ENCODE peak calls at places on chromosomes 11 and 22, in nine cellular contexts. O is A549, G is K562, N is endothelial cell of umbilical vein, B is GM12878, Y is H1, T is HCT116, K is HepG2, Q is SK-N-SH. E is an unnamed sample.

GRCh38 chr11:11722246-11722645 is 100.4 kb upstream of the GALNT18 start:
- DNase-seq in O (no peak), G (no peak), N (no peak), B (no peak), Y (no peak), T (no peak), K (no peak), Q (no peak), E (no peak)

GRCh38 chr22:38135133-38135706 is 24.7 kb upstream of the BAIAP2L2 start:
- DNase-seq in O (peak; percentile 48), G (no peak), N (peak; percentile 54), B (no peak), Y (no peak), T (peak; percentile 53), K (no peak), Q (no peak), E (peak; percentile 22)

GRCh38 chr11:124863826-124864165 is 1.4 kb upstream of the ROBO3 start:
- DNase-seq in O (no peak), G (peak; percentile 35), N (no peak), B (no peak), Y (no peak), T (no peak), K (no peak), Q (no peak), E (no peak)

GRCh38 chr11:67371549-67372231 is 1.7 kb downstream of the CLCF1 start:
- DNase-seq in O (peak; percentile 72), G (peak; percentile 58), N (no peak), B (no peak), Y (no peak), T (no peak), K (peak; percentile 34), Q (peak; percentile 85), E (peak; percentile 82)

GRCh38 chr22:44701824-44702478 is at the start of gene PRR5:
- DNase-seq in O (peak; percentile 33), G (peak; percentile 87), N (peak; percentile 63), B (no peak), Y (no peak), T (peak; percentile 51), K (peak; percentile 68), Q (peak; percentile 97), E (peak; percentile 78)

GRCh38 chr22:33126881-33127280 is 68.7 kb upstream of the SYN3 start:
- DNase-seq in O (no peak), G (no peak), N (no peak), B (no peak), Y (peak; percentile 13), T (no peak), K (peak; percentile 39), Q (peak; percentile 52), E (no peak)

GRCh38 chr11:27242591-27242990 is 120.4 kb downstream of the CCDC34 start:
- DNase-seq in O (no peak), G (no peak), N (no peak), B (no peak), Y (no peak), T (no peak), K (no peak), Q (no peak), E (no peak)

GRCh38 chr11:75768909-75769771 is 562 bp downstream of the DGAT2 start:
- DNase-seq in O (peak; percentile 19), G (no peak), N (no peak), B (no peak), Y (no peak), T (no peak), K (no peak), Q (peak; percentile 25), E (no peak)

GRCh38 chr22:44755000-44755399 is 2.6 kb downstream of the ARHGAP8 start:
- DNase-seq in O (no peak), G (no peak), N (no peak), B (no peak), Y (no peak), T (no peak), K (no peak), Q (no peak), E (no peak)

GRCh38 chr11:134753805-134754130 is 341.7 kb upstream of the B3GAT1 start:
- DNase-seq in O (no peak), G (no peak), N (no peak), B (no peak), Y (no peak), T (no peak), K (no peak), Q (no peak), E (no peak)

GRCh38 chr22:50192825-50193204 is 7.1 kb downstream of the TRABD start:
- DNase-seq in O (no peak), G (no peak), N (no peak), B (no peak), Y (no peak), T (no peak), K (no peak), Q (no peak), E (no peak)

GRCh38 chr11:21625982-21626381 is 566.9 kb upstream of the ANO5 start:
- DNase-seq in O (no peak), G (no peak), N (no peak), B (no peak), Y (no peak), T (no peak), K (no peak), Q (no peak), E (peak; percentile 90)

GRCh38 chr11:108561535-108561991 is 32.0 kb downstream of the EXPH5 start:
- DNase-seq in O (no peak), G (no peak), N (no peak), B (no peak), Y (no peak), T (no peak), K (no peak), Q (no peak), E (no peak)

GRCh38 chr11:108559904-108560303 is 33.7 kb downstream of the EXPH5 start:
- DNase-seq in O (no peak), G (no peak), N (no peak), B (no peak), Y (no peak), T (no peak), K (no peak), Q (no peak), E (no peak)

GRCh38 chr11:108559340-108559739 is 34.2 kb downstream of the EXPH5 start:
- DNase-seq in O (no peak), G (no peak), N (no peak), B (no peak), Y (no peak), T (no peak), K (no peak), Q (no peak), E (no peak)

GRCh38 chr11:108565653-108566052 is 27.9 kb downstream of the EXPH5 start:
- DNase-seq in O (no peak), G (no peak), N (no peak), B (no peak), Y (no peak), T (no peak), K (no peak), Q (no peak), E (no peak)

GRCh38 chr11:108562746-108563581 is 30.6 kb downstream of the EXPH5 start:
- DNase-seq in O (no peak), G (no peak), N (no peak), B (no peak), Y (no peak), T (no peak), K (no peak), Q (no peak), E (peak; percentile 11)
- H3K4me3 ChIP-seq in O (no peak overlapping the region), G (no peak overlapping the region), N (no peak overlapping the region), B (no peak overlapping the region), Y (no peak overlapping the region), T (no peak overlapping the region), K (no peak overlapping the region), Q (no peak overlapping the region), E (no peak overlapping the region)

GRCh38 chr11:126393143-126393542 is 37.7 kb downstream of the ST3GAL4 start:
- DNase-seq in O (no peak), G (no peak), N (no peak), B (no peak), Y (no peak), T (no peak), K (no peak), Q (no peak), E (peak; percentile 41)
- TF ChIP-seq MAX in O (no peak), G (no peak), N (no peak), B (no peak), Y (no peak), T (no peak), K (no peak), Q (no peak), E (no peak)

GRCh38 chr11:405323-405975 is 9.3 kb downstream of the SIGIRR start:
- DNase-seq in O (no peak), G (no peak), N (no peak), B (no peak), Y (no peak), T (no peak), K (no peak), Q (no peak), E (no peak)

GRCh38 chr11:407651-408080 is 7.1 kb downstream of the SIGIRR start:
- DNase-seq in O (no peak), G (no peak), N (no peak), B (no peak), Y (no peak), T (no peak), K (no peak), Q (no peak), E (no peak)

GRCh38 chr11:408154-409007 is 6.4 kb downstream of the SIGIRR start:
- DNase-seq in O (no peak), G (no peak), N (no peak), B (no peak), Y (no peak), T (no peak), K (no peak), Q (no peak), E (no peak)

GRCh38 chr11:405976-406795 is 8.6 kb downstream of the SIGIRR start:
- DNase-seq in O (no peak), G (no peak), N (no peak), B (no peak), Y (no peak), T (no peak), K (no peak), Q (no peak), E (no peak)

DNA sequence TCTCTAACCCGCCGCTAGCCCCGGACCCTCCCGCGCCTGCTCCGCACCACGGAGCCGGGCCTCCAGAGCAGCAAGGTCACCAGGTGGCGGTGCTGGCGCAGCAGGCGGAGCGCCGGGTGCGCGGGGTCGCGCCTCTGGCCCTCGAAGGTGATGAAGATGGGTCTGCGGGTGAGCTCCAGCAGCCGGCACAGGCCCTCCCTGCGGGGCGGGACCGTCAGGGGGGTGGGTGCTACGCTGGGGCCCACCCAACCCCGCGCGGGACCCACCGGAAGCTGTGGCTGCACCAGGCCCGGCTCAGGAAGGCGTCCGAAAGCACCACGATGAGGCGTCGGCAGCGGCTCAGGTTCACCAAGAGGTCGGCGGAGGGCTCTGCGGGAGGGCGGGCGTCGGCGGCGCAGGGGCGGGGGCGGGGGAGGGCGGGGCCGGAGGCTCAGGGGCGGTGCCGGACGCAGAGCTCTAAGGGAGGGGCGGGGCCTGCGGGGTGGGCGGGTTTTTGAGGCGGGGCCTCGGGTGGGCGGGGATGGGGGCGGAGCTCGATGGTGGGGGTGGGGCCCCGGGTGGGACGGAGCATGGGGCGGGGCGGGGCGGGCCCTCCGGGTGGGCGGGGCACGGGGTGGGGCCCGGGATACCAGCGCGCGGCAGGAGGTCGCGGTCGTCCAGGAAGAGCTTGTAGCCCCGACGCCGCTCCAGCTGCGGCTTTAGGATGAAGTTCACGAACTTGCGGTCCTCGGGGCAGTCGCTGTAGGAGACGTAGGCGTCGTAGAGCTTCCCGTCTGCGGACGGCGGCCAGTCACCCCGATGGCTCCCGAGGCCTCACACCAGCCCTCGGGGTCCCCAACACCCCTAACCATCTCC is 7.8 kb downstream of the SIGIRR start:
- DNase-seq in O (peak; percentile 63), G (peak; percentile 94), N (peak; percentile 46), B (peak; percentile 37), Y (peak; percentile 57), T (peak; percentile 69), K (no peak), Q (peak; percentile 99), E (peak; percentile 91)
- H3K4me3 ChIP-seq in O (peak overlapping the region; percentile 56), G (peak overlapping the region; percentile 52), N (peak overlapping the region; percentile 51), B (peak overlapping the region; percentile 44), Y (peak overlapping the region; percentile 8), T (peak overlapping the region; percentile 58), K (no peak overlapping the region), Q (peak overlapping the region; percentile 72), E (no peak overlapping the region)

GRCh38 chr22:39748877-39749276 is 144.7 kb downstream of the ENTHD1 start:
- DNase-seq in O (no peak), G (no peak), N (no peak), B (no peak), Y (no peak), T (no peak), K (no peak), Q (no peak), E (no peak)
- TF ChIP-seq MAX in O (no peak), G (no peak), N (no peak), B (no peak), Y (no peak), T (no peak), K (no peak), Q (no peak), E (no peak)